ENCODE peak calls at places on chromosomes 4 and X, in five cellular contexts. X is activated CD8-positive, alpha-beta memory T cell treated with anti-CD3 and anti-CD28 coated beads, Interleukin-2, amount 10 ng/mL, durations not matched to agents 7 days and 5 days; Q is HepG2; W is mucosa of descending colon; T is upper lobe of right lung. D is an unnamed sample.

GRCh38 chr4:932713-933070 is 432 bp downstream of the TMEM175 start:
- ATAC-seq in X (peak; percentile 1), W (peak; percentile 7), Q (peak; percentile 77), T (no peak), D (no peak)

GRCh38 chr4:173185832-173186545 is 17.4 kb downstream of the GALNT7 start:
- ATAC-seq in Q (no peak), W (peak; percentile 92), T (peak; percentile 54), X (no peak), D (no peak)

GRCh38 chrX:24378706-24379105 is 18.3 kb downstream of the SUPT20HL1 start:
- ATAC-seq in W (no peak), Q (no peak), T (no peak), X (no peak), D (no peak)

GRCh38 chr4:154562697-154563254 is at the start of gene FGB:
- ATAC-seq in W (no peak), X (no peak), T (no peak), Q (no peak), D (no peak)

GRCh38 chr4:93394488-93395185 is 433.9 kb upstream of the ATOH1 start:
- ATAC-seq in X (no peak), Q (no peak), W (no peak), T (no peak), D (no peak)

GRCh38 chrX:133685806-133686205 is 270.5 kb upstream of the GPC4 start:
- ATAC-seq in Q (no peak), X (no peak), T (no peak), W (peak; percentile 65), D (no peak)

GRCh38 chr4:171203425-171203824 is 609.8 kb upstream of the GALNTL6 start:
- ATAC-seq in T (no peak), X (no peak), Q (no peak), W (no peak), D (no peak)

GRCh38 chrX:134679644-134680043 is 21.4 kb upstream of the PLAC1 start:
- ATAC-seq in W (no peak), X (no peak), Q (no peak), T (no peak), D (no peak)

GRCh38 chr4:1249731-1250526 is 999 bp upstream of the CTBP1 start:
- ATAC-seq in W (no peak), X (no peak), Q (peak; percentile 12), T (peak; percentile 15), D (no peak)

GRCh38 chr4:88158360-88159136 is at the start of gene ABCG2:
- ATAC-seq in W (peak; percentile 72), T (peak; percentile 94), Q (peak; percentile 88), X (peak; percentile 82), D (peak; percentile 31)

GRCh38 chr4:155413451-155413850 is 36.7 kb upstream of the MAP9 start:
- ATAC-seq in T (no peak), X (no peak), Q (no peak), W (no peak), D (no peak)

GRCh38 chrX:40107291-40108083 is 9.7 kb upstream of the BCOR start:
- ATAC-seq in Q (no peak), T (peak; percentile 46), W (peak; percentile 43), X (no peak), D (peak; percentile 11)

GRCh38 chr4:84966382-84967291 is at the start of gene WDFY3:
- ATAC-seq in W (peak; percentile 96), Q (peak; percentile 85), T (peak; percentile 96), X (peak; percentile 47), D (peak; percentile 94)

GRCh38 chr4:108051343-108051742 is 61.7 kb downstream of the HADH start:
- ATAC-seq in X (no peak), T (no peak), Q (no peak), W (no peak), D (no peak)

GRCh38 chrX:51440365-51440764 is 56.0 kb downstream of the NUDT11 start:
- ATAC-seq in X (no peak), Q (no peak), T (no peak), W (no peak), D (no peak)

GRCh38 chrX:34655496-34656258 is 1.4 kb downstream of the TMEM47 start:
- ATAC-seq in X (no peak), T (no peak), W (no peak), Q (no peak), D (no peak)